ENCODE peak calls at places on chromosomes 13 and 19, in six cellular contexts. S, B, C, G, U and E are unnamed samples.

GRCh38 chr19:13055213-13056051 is 47.2 kb downstream of the LYL1 start:
- DNase-seq in B (peak), U (peak), S (no peak), G (no peak), C (no peak), E (peak)

GRCh38 chr19:45471866-45472556 is 4.2 kb downstream of the FOSB start:
- DNase-seq in S (no peak), C (no peak), U (no peak), G (no peak), B (no peak), E (no peak)

GRCh38 chr13:50550151-50550550 is 293.3 kb downstream of the DLEU7 start:
- DNase-seq in S (no peak), B (no peak), C (no peak), G (no peak), U (no peak), E (no peak)

GRCh38 chr13:27913116-27913515 is 6.7 kb upstream of the PDX1 start:
- DNase-seq in U (no peak), S (no peak), C (no peak), B (no peak), G (no peak), E (no peak)

GRCh38 chr19:1658446-1659433 is 6.3 kb upstream of the TCF3 start:
- DNase-seq in G (no peak), B (no peak), U (no peak), S (no peak), C (no peak), E (no peak)

GRCh38 chr13:105773887-105774538 is 761.4 kb downstream of the EFNB2 start:
- DNase-seq in U (no peak), C (peak), G (no peak), B (peak), S (peak), E (no peak)

GRCh38 chr13:49995535-49996165 is 1.2 kb upstream of the TRIM13 start:
- DNase-seq in C (no peak), G (no peak), U (no peak), B (no peak), S (no peak), E (peak)

GRCh38 chr13:112768795-112769411 is 79.1 kb downstream of the ATP11A start:
- DNase-seq in B (no peak), C (no peak), S (no peak), U (no peak), G (no peak), E (no peak)

GRCh38 chr19:49560358-49560900 is 19.9 kb downstream of the NOSIP start:
- DNase-seq in S (no peak), G (peak), U (no peak), B (no peak), C (no peak), E (no peak)

GRCh38 chr13:66415444-66415843 is 814.7 kb downstream of the PCDH9 start:
- DNase-seq in S (no peak), B (no peak), C (no peak), G (no peak), U (no peak), E (no peak)

GRCh38 chr19:44741258-44741731 is 7.2 kb upstream of the BCL3 start:
- DNase-seq in S (no peak), C (no peak), G (no peak), B (no peak), U (no peak), E (no peak)

GRCh38 chr19:38953677-38954076 is 21.9 kb downstream of the FBXO17 start:
- DNase-seq in S (no peak), G (no peak), B (no peak), C (no peak), U (no peak), E (no peak)

GRCh38 chr19:16359074-16359473 is 34.4 kb downstream of the KLF2 start:
- DNase-seq in S (no peak), C (no peak), U (no peak), G (no peak), B (no peak), E (no peak)

GRCh38 chr13:59687028-59687427 is 476.7 kb downstream of the DIAPH3 start:
- DNase-seq in B (no peak), U (no peak), S (no peak), G (no peak), C (no peak), E (peak)

GRCh38 chr19:58336820-58337219 is 10.0 kb downstream of the ZSCAN22 start:
- DNase-seq in S (no peak), U (no peak), G (no peak), B (no peak), C (no peak), E (no peak)

DNA sequence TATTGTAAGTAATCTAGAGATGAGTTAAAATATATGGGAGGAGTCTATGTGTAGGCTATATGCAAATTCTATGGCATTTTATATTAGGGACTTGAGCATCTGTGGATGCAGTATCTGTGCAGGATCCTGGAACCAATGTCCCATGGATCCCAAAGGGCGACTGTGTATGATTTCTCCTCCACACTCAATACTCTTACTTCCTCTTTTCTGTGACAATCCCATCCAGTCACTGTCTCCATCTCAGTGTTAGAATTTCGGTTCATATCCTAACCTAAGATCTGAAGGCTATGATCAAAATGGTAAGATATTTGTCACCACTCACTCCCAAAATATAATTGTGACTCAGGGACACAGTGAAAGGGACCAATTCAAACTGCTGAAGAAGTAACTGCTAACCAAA is 15.1 kb upstream of the ZNF599 start:
- DNase-seq in S (no peak), B (no peak), C (no peak), U (no peak), G (no peak), E (no peak)
- TF ChIP-seq RFX5 in S (no peak), B (no peak), C (no peak), U (no peak), G (no peak), E (no peak)

DNA sequence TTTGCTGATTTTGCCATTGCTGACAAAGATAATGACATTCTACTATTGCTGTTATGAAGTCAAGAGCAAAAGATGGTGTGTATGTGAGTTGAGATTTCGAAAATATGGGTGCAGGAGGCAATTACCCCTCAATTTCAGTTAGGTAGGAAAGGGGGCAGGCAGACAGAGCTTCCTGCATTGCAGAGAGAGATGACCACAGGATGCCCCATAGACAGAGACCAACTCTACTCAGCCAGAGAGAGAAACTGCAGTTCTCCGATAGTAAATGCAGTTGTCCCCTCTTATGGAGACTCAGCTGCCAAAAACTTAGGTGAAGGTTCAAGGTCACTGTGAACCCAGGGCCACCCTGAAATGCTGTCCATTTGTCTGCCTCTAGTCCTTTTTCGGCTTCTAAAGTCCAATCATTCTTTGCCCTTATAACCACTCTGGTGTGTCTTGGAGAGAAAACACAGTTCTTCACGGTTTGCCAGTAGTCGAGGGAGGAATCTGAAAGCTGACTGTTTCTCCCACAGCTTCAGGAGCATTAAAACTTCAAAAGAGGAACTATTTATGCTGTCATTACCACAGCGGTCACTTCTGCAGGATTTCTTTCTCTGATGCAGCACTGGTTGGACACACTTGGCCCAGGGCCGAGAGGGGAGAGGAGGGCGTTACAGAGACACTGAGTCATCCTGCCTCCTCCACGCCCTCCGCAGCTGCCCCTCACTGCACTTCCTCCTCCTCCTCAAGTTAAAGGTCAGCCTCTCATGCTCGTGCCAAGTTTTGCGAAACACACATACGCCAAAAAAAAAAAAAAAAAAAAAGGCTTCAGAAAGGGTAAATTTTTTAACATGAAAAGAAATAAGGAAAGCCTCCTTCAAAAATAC is 264.3 kb downstream of the FOXO1 start:
- DNase-seq in S (peak), C (peak), G (peak), B (peak), U (no peak), E (no peak)
- TF ChIP-seq RFX5 in S (no peak), C (no peak), G (no peak), B (no peak), U (no peak), E (no peak)

GRCh38 chr19:35718345-35719041 is 690 bp downstream of the KMT2B start:
- DNase-seq in C (no peak), U (peak), S (peak), B (no peak), G (no peak), E (peak)
- TF ChIP-seq RFX5 in C (no peak), U (no peak), S (no peak), B (no peak), G (no peak), E (no peak)

GRCh38 chr13:99270503-99270902 is 12.3 kb upstream of the GPR18 start:
- DNase-seq in U (no peak), C (no peak), S (no peak), B (no peak), G (no peak), E (no peak)
- TF ChIP-seq RFX5 in U (no peak), C (no peak), S (no peak), B (no peak), G (no peak), E (no peak)

GRCh38 chr13:80527400-80527799 is 186.5 kb upstream of the SPRY2 start:
- DNase-seq in B (no peak), U (no peak), S (no peak), C (no peak), G (peak), E (peak)

GRCh38 chr13:80530902-80531301 is 190.0 kb upstream of the SPRY2 start:
- DNase-seq in U (no peak), B (no peak), G (peak), C (no peak), S (no peak), E (no peak)

GRCh38 chr13:80528733-80529132 is 187.8 kb upstream of the SPRY2 start:
- DNase-seq in U (no peak), G (peak), B (no peak), C (no peak), S (no peak), E (no peak)

GRCh38 chr13:80529734-80530133 is 188.8 kb upstream of the SPRY2 start:
- DNase-seq in C (no peak), B (no peak), U (no peak), S (no peak), G (no peak), E (no peak)

GRCh38 chr13:80533175-80533574 is 192.2 kb upstream of the SPRY2 start:
- DNase-seq in C (no peak), U (no peak), G (no peak), B (no peak), S (no peak), E (no peak)
- TF ChIP-seq RFX5 in C (no peak), U (no peak), G (no peak), B (no peak), S (no peak), E (no peak)

GRCh38 chr19:19900124-19900523 is 622 bp upstream of the ZNF93 start:
- DNase-seq in B (peak), G (peak), C (no peak), U (no peak), S (no peak), E (peak)
- TF ChIP-seq RFX5 in B (no peak), G (no peak), C (no peak), U (no peak), S (no peak), E (no peak)

DNA sequence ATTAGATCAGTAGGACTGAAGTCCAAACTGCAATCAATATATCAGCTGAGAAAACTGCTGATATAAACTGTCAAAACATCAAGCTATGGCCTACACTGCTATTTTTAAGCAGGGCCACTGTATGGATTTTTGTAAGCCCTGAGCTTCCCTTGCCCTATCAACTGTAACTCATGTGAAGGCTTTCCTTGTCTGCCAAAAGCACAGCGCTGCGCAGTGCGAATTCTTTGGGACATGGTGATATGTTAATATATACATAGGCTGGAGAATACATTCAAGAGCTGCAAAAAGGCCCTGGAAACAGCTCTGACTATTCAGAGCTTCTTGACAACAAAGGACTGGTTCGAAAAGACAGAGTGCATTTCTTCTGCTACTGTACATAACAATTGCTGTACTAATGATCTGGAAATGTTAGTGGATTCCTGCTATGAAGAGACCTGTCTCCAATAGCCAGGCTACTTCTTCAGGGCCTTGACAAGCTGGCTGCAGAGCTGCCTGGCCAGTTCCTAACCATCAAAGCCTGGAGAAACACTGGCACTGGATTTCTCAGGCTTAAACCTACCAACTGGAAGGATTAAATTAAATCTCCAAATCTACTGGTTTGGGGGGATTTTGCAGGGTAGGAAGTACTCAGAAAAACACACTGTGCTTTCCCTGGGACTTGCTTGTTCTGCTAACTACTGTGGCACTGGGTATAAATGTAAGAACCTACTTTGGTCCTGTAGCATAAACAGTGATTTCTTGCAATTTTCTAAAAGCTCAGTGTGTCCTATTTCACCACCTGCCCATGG is 246.9 kb downstream of the DNAJC15 start:
- DNase-seq in G (no peak), U (no peak), S (no peak), B (peak), C (no peak), E (no peak)
- TF ChIP-seq RFX5 in G (no peak), U (no peak), S (no peak), B (no peak), C (no peak), E (no peak)

DNA sequence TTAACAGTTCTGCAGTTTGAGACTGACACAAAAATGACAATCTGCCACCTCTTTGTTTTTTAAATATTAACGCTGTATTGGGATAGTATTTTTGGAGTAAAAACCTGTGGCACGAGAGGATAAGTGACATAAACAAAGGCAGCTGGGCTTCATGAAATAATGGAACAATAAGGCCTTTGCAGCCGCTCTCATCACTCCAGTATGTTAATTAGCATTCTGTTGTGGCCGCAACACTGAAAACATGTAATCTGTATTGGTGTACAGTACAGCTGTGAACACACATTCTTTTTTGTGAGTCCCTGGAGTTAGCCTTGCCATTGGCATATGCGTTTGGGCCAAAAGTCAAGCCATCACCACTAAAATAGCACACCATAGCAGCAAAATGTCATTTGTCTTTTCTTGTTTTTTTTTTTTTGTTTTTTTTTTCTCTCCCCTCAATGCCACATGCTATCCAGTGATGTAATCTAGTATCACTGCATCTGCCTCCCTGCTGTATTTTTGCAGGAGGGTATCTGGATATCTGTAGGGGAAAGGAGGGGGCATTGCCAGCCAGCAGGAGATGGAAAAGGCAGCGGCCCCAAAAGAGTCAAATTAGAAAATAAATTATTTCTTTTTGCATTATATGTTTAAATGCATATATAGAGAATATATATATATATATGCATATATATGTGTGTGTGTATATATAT is 883 bp upstream of the ZNF536 start:
- DNase-seq in G (no peak), U (no peak), B (no peak), C (no peak), S (no peak), E (peak)
- TF ChIP-seq RFX5 in G (no peak), U (no peak), B (no peak), C (no peak), S (no peak), E (no peak)

DNA sequence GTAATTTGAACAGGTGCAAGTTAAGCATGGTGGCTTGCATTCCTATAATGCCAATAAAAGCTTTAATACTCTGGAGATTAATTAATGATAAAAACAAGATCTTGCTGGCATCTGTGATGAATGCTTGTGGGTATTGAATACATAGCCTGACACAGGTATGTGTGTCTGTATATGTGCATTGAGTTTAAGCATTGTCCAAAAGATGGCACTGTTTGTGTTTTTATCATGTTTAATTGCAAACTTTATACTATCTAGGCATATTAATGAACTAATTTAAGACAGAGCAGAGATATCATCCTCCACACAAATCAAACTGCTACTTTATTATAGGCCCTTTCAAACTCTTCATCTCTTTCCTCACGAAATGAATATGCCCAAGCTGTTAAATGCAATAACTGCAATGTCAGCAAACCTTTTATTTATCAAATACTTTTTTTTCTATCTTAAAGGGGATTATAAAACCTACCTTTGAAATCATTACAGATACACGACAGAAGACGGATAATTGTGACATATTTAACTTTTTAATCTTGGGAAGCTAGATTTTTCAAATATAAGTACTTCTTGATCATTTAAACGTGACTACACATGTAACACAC is 86.5 kb downstream of the TNFSF11 start:
- DNase-seq in C (no peak), U (no peak), G (no peak), B (peak), S (no peak), E (no peak)
- TF ChIP-seq RFX5 in C (no peak), U (no peak), G (no peak), B (no peak), S (no peak), E (no peak)